ENCODE peak calls at places on chromosome 11, in ten cellular contexts. T, S, L, D, I, R, Y, A, J and C are unnamed samples.

GRCh38 chr11:21771097-21771496 is 421.8 kb upstream of the ANO5 start:
- DNase-seq in A (no peak), T (no peak), R (no peak), Y (no peak), I (no peak), J (no peak), S (no peak), L (no peak), D (no peak), C (no peak)

GRCh38 chr11:99739464-99740089 is 718.8 kb downstream of the CNTN5 start:
- DNase-seq in Y (peak), J (no peak), L (no peak), T (no peak), I (no peak), D (no peak), S (no peak), A (no peak), R (peak), C (peak)

GRCh38 chr11:3223932-3224729 is 5.5 kb upstream of the MRGPRG start:
- DNase-seq in S (no peak), T (no peak), L (no peak), Y (no peak), D (no peak), I (no peak), A (no peak), R (no peak), J (no peak), C (no peak)

GRCh38 chr11:61254403-61255025 is 13.5 kb downstream of the PGA5 start:
- DNase-seq in A (peak), Y (peak), L (no peak), T (peak), S (peak), J (no peak), D (peak), R (peak), I (peak), C (peak)

GRCh38 chr11:1754376-1755150 is 4.2 kb upstream of the IFITM10 start:
- DNase-seq in L (no peak), T (no peak), J (no peak), I (no peak), A (no peak), D (no peak), R (no peak), Y (no peak), S (no peak), C (no peak)

GRCh38 chr11:95918720-95919119 is 5.2 kb downstream of the MTMR2 start:
- DNase-seq in J (no peak), I (no peak), D (no peak), S (no peak), T (no peak), Y (no peak), R (no peak), A (no peak), L (no peak), C (no peak)

GRCh38 chr11:92384316-92384715 is 159.7 kb downstream of the FAT3 start:
- DNase-seq in D (no peak), L (no peak), A (no peak), R (no peak), J (no peak), Y (no peak), S (no peak), I (no peak), T (no peak), C (no peak)

GRCh38 chr11:7422544-7423331 is 62.6 kb upstream of the OLFML1 start:
- DNase-seq in T (no peak), D (no peak), L (no peak), R (no peak), I (no peak), Y (no peak), S (no peak), A (no peak), J (no peak), C (no peak)

GRCh38 chr11:115820026-115820425 is 315.8 kb upstream of the CADM1 start:
- DNase-seq in L (no peak), Y (no peak), S (no peak), D (no peak), I (no peak), R (no peak), T (no peak), J (no peak), A (no peak), C (no peak)

GRCh38 chr11:63769044-63769718 is 606 bp upstream of the ZFTA start:
- DNase-seq in L (no peak), A (peak), J (peak), R (no peak), I (peak), D (peak), Y (peak), T (peak), S (peak), C (no peak)